ENCODE peak calls at places on chromosome 16, in ten cellular contexts. G, W, U, D, S, I, X, H, T and L are unnamed samples.

GRCh38 chr16:85416267-85417109 is 196.6 kb upstream of the GSE1 start:
- DNase-seq in G (peak), W (no peak), U (no peak), D (peak), S (peak), I (peak), X (peak), H (peak), T (peak), L (no peak)

GRCh38 chr16:4634768-4635167 is 10.1 kb downstream of the MGRN1 start:
- DNase-seq in G (no peak), W (no peak), U (no peak), D (no peak), S (no peak), I (no peak), X (no peak), H (peak), T (no peak), L (no peak)

GRCh38 chr16:53022374-53022773 is 30.3 kb downstream of the CHD9NB start:
- DNase-seq in G (no peak), W (peak), U (no peak), D (peak), S (peak), I (peak), X (no peak), H (peak), T (no peak), L (no peak)

GRCh38 chr16:12111819-12112218 is 135.3 kb downstream of the SNX29 start:
- DNase-seq in G (no peak), W (no peak), U (no peak), D (no peak), S (no peak), I (no peak), X (no peak), H (no peak), T (no peak), L (no peak)

GRCh38 chr16:89118361-89119061 is 24.9 kb downstream of the ACSF3 start:
- DNase-seq in G (no peak), W (no peak), U (no peak), D (no peak), S (no peak), I (no peak), X (no peak), H (peak), T (no peak), L (no peak)

GRCh38 chr16:627458-628239 is 3.1 kb upstream of the WFIKKN1 start:
- DNase-seq in G (no peak), W (no peak), U (no peak), D (peak), S (no peak), I (no peak), X (no peak), H (no peak), T (no peak), L (no peak)

GRCh38 chr16:19809693-19810092 is 75.0 kb downstream of the GPRC5B start:
- DNase-seq in G (no peak), W (no peak), U (no peak), D (no peak), S (no peak), I (no peak), X (no peak), H (no peak), T (no peak), L (no peak)

GRCh38 chr16:46612121-46612520 is 9.1 kb downstream of the SHCBP1 start:
- DNase-seq in G (no peak), W (no peak), U (no peak), D (no peak), S (no peak), I (no peak), X (no peak), H (no peak), T (no peak), L (no peak)

GRCh38 chr16:87703835-87704375 is 61.9 kb downstream of the KLHDC4 start:
- DNase-seq in G (no peak), W (no peak), U (no peak), D (no peak), S (no peak), I (no peak), X (no peak), H (no peak), T (no peak), L (no peak)

GRCh38 chr16:1216681-1217400 is 8.2 kb downstream of the TPSG1 start:
- DNase-seq in G (no peak), W (no peak), U (no peak), D (no peak), S (no peak), I (no peak), X (no peak), H (no peak), T (no peak), L (no peak)

GRCh38 chr16:47470211-47470610 is 9.1 kb downstream of the PHKB start:
- DNase-seq in G (no peak), W (no peak), U (no peak), D (no peak), S (no peak), I (no peak), X (no peak), H (no peak), T (no peak), L (no peak)

GRCh38 chr16:25868966-25869365 is 177.2 kb downstream of the HS3ST4 start:
- DNase-seq in G (no peak), W (no peak), U (no peak), D (no peak), S (no peak), I (no peak), X (no peak), H (no peak), T (no peak), L (no peak)

GRCh38 chr16:61007694-61008093 is 1028.5 kb downstream of the CDH8 start:
- DNase-seq in G (no peak), W (no peak), U (no peak), D (no peak), S (no peak), I (no peak), X (no peak), H (no peak), T (no peak), L (no peak)

GRCh38 chr16:27237229-27238015 is 31.1 kb downstream of the NSMCE1 start:
- DNase-seq in G (peak), W (no peak), U (peak), D (no peak), S (peak), I (no peak), X (no peak), H (no peak), T (peak), L (no peak)

GRCh38 chr16:1154291-1154886 is 1.5 kb downstream of the CACNA1H start:
- DNase-seq in G (no peak), W (no peak), U (no peak), D (no peak), S (no peak), I (no peak), X (peak), H (no peak), T (no peak), L (no peak)

GRCh38 chr16:73145166-73145565 is 97.2 kb upstream of the ZFHX3 start:
- DNase-seq in G (no peak), W (no peak), U (no peak), D (no peak), S (no peak), I (no peak), X (no peak), H (peak), T (no peak), L (no peak)

GRCh38 chr16:49560018-49560830 is 186.6 kb downstream of the C16orf78 start:
- DNase-seq in G (no peak), W (no peak), U (peak), D (no peak), S (peak), I (no peak), X (peak), H (no peak), T (no peak), L (no peak)

GRCh38 chr16:64370112-64370511 is 751.8 kb downstream of the CDH11 start:
- DNase-seq in G (no peak), W (no peak), U (no peak), D (no peak), S (no peak), I (no peak), X (no peak), H (no peak), T (no peak), L (no peak)

DNA sequence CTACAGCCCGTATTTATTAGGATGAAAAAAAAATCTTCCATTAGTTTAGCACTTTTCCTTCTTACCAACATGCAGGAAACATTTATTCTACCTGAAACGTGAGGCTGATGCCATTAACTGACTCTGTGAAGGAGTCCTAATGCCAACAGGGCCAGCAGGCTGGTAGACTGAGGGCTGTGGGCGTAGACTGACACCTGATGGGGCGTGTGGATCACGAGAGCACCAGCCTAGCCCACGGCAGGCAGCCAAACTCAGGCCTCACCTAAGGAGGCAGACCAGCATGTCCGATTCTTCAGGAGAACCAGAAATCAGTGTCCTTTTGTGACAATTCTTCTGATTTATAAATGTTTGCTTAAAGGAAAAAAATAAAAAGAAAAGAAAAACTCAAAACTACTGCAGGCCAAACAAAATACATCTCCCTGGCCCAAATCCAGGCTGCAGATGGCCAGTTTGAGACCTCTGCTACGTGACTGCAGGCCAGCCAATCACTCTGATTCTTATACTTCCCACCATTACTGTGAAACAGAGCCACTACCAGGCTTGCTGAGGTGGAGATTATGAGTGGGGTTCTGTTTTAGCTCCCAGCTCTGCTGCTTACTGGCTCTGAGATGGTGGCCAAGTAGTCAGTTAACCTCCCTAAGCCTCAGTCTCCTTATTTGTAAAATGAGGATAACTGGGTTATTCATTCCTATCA is 66.5 kb downstream of the GNAO1 start:
- DNase-seq in G (no peak), W (no peak), U (no peak), D (no peak), S (no peak), I (no peak), X (no peak), H (no peak), T (no peak), L (peak)
- H3K27ac ChIP-seq in G (no peak), W (peak), U (no peak), D (no peak), S (peak), I (peak), X (peak), H (no peak), T (no peak), L (peak)

GRCh38 chr16:57809843-57810196 is 7.5 kb upstream of the KIFC3 start:
- DNase-seq in G (no peak), W (no peak), U (no peak), D (no peak), S (no peak), I (no peak), X (no peak), H (no peak), T (no peak), L (no peak)

GRCh38 chr16:57814896-57815295 is 12.6 kb upstream of the KIFC3 start:
- DNase-seq in G (no peak), W (no peak), U (no peak), D (no peak), S (no peak), I (no peak), X (no peak), H (no peak), T (no peak), L (no peak)

GRCh38 chr16:57810197-57811024 is 8.1 kb upstream of the KIFC3 start:
- DNase-seq in G (peak), W (peak), U (peak), D (peak), S (peak), I (peak), X (peak), H (peak), T (peak), L (no peak)

GRCh38 chr16:57815987-57816745 is 13.9 kb upstream of the KIFC3 start:
- DNase-seq in G (peak), W (peak), U (peak), D (peak), S (peak), I (peak), X (peak), H (peak), T (no peak), L (peak)

GRCh38 chr16:57813466-57813865 is 11.2 kb upstream of the KIFC3 start:
- DNase-seq in G (no peak), W (no peak), U (no peak), D (no peak), S (no peak), I (no peak), X (no peak), H (peak), T (no peak), L (no peak)
- H3K27ac ChIP-seq in G (no peak), W (no peak), U (no peak), D (no peak), S (no peak), I (peak), X (no peak), H (no peak), T (no peak), L (no peak)

GRCh38 chr16:13178318-13178717 is 276.9 kb downstream of the SHISA9 start:
- DNase-seq in G (no peak), W (no peak), U (no peak), D (no peak), S (no peak), I (no peak), X (no peak), H (no peak), T (no peak), L (no peak)

GRCh38 chr16:13186813-13187212 is 285.4 kb downstream of the SHISA9 start:
- DNase-seq in G (no peak), W (no peak), U (no peak), D (no peak), S (no peak), I (no peak), X (no peak), H (peak), T (no peak), L (no peak)

GRCh38 chr16:13176711-13177110 is 275.3 kb downstream of the SHISA9 start:
- DNase-seq in G (no peak), W (no peak), U (no peak), D (no peak), S (no peak), I (no peak), X (no peak), H (peak), T (no peak), L (no peak)

GRCh38 chr16:13181432-13181831 is 280.0 kb downstream of the SHISA9 start:
- DNase-seq in G (no peak), W (no peak), U (no peak), D (no peak), S (no peak), I (no peak), X (no peak), H (peak), T (no peak), L (no peak)
- H3K27ac ChIP-seq in G (no peak), W (no peak), U (no peak), D (no peak), S (no peak), I (no peak), X (no peak), H (no peak), T (no peak), L (no peak)

GRCh38 chr16:68658974-68659360 is 13.9 kb downstream of the CDH3 start:
- DNase-seq in G (no peak), W (no peak), U (no peak), D (no peak), S (no peak), I (no peak), X (no peak), H (no peak), T (no peak), L (no peak)
- H3K27ac ChIP-seq in G (no peak), W (no peak), U (peak), D (no peak), S (peak), I (peak), X (no peak), H (no peak), T (no peak), L (no peak)

GRCh38 chr16:55019419-55020131 is 88.9 kb downstream of the IRX5 start:
- DNase-seq in G (no peak), W (no peak), U (no peak), D (no peak), S (no peak), I (no peak), X (no peak), H (no peak), T (no peak), L (no peak)

GRCh38 chr16:55018881-55019280 is 88.2 kb downstream of the IRX5 start:
- DNase-seq in G (no peak), W (no peak), U (no peak), D (no peak), S (no peak), I (no peak), X (no peak), H (no peak), T (no peak), L (no peak)

DNA sequence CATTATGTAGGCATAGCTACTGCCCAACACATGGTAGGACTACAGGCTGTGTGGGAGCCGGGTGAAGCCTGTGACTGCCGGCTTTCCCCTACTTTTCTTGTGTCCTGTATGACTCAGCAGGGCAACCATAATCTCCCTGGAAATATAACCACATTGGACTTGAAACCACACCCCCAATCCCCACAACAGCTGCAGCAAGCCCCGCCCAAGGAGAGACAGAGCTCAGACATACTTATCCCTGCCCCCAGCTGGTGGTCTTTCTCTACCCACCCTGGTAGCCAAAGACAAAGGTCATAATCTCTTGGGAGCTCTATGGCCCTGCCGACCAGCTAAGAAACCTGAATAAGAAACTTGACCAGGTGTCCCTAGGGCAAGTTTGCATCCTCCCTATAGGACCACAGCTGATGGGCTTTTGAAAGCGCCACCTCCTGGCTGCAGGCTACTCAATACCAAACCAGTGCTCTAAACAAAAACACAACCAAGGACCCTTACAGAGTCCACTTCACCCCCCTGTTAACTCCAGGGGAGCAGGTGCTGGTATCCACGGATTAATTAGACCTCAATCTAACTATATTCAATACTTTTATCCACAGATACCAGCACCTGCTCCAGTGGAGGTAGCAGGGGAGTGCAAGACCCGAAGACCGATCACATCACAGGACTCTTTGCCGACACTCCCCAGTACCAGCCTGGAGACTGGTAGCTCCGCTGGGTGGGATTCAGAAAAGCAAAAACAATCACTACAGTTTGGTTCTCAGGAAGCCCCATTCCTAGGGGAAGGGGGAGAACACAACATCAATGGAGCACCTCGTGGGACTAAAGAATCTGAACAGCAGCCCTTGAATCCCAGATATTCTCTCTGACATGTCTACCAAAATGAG is 91.2 kb downstream of the IRX5 start:
- DNase-seq in G (no peak), W (no peak), U (no peak), D (no peak), S (peak), I (peak), X (no peak), H (peak), T (no peak), L (no peak)
- H3K27ac ChIP-seq in G (no peak), W (no peak), U (no peak), D (no peak), S (no peak), I (no peak), X (no peak), H (no peak), T (no peak), L (no peak)

DNA sequence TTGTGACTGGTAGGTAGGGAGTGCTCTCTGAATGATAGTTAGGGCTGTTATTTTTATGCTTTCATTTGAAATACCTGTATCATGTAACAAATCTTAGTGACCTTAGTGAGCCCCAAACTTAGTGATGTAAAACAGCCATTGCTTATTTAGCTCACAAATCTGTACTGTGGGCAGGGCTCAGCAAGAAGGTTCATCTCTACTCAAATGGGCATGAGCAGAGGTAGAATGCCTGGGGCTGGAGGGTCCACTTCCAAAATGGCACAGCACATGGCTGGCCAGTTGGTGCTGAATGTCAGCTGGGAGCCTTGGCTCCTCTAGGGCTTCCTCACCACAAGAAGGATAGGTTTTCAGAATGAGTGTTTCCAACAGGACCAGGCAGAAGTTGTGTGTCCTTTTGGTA is 49.3 kb upstream of the FOXF1 start:
- DNase-seq in G (no peak), W (no peak), U (no peak), D (no peak), S (no peak), I (no peak), X (no peak), H (no peak), T (no peak), L (no peak)
- H3K27ac ChIP-seq in G (no peak), W (no peak), U (no peak), D (no peak), S (no peak), I (no peak), X (no peak), H (no peak), T (no peak), L (no peak)

GRCh38 chr16:5944971-5945370 is 847.4 kb upstream of the EEF2KMT start:
- DNase-seq in G (no peak), W (no peak), U (no peak), D (no peak), S (no peak), I (no peak), X (no peak), H (no peak), T (no peak), L (no peak)
- H3K27ac ChIP-seq in G (no peak), W (no peak), U (no peak), D (no peak), S (no peak), I (no peak), X (no peak), H (no peak), T (no peak), L (no peak)

GRCh38 chr16:2842340-2843000 is 12.4 kb downstream of the ZG16B start:
- DNase-seq in G (peak), W (peak), U (no peak), D (peak), S (peak), I (no peak), X (no peak), H (peak), T (peak), L (no peak)
- H3K27ac ChIP-seq in G (peak), W (no peak), U (no peak), D (no peak), S (no peak), I (no peak), X (no peak), H (no peak), T (peak), L (no peak)

GRCh38 chr16:51815527-51815926 is 664.5 kb upstream of the SALL1 start:
- DNase-seq in G (no peak), W (no peak), U (no peak), D (no peak), S (no peak), I (no peak), X (no peak), H (no peak), T (no peak), L (no peak)
- H3K27ac ChIP-seq in G (no peak), W (no peak), U (no peak), D (no peak), S (no peak), I (no peak), X (no peak), H (no peak), T (no peak), L (no peak)